ENCODE peak calls at places on chromosome 16, in four cellular contexts. A, P, L and R are unnamed samples. For H3K4me1, the result is how much of the 10 kb centered on the place peaks cover.

GRCh38 chr16:5354645-5355044 is 257.1 kb upstream of the EEF2KMT start:
- DNase-seq in A (no peak), P (no peak), L (no peak), R (no peak)

GRCh38 chr16:58866935-58867334 is 132.8 kb upstream of the GOT2 start:
- DNase-seq in A (no peak), P (no peak), L (no peak), R (no peak)

GRCh38 chr16:89770367-89770766 is 46.1 kb downstream of the FANCA start:
- DNase-seq in A (no peak), P (no peak), L (no peak), R (no peak)

GRCh38 chr16:6955303-6955702 is 377.3 kb upstream of the RBFOX1 start:
- DNase-seq in A (no peak), P (no peak), L (no peak), R (no peak)

GRCh38 chr16:73915939-73916451 is 380.6 kb upstream of the PSMD7 start:
- DNase-seq in A (no peak), P (no peak), L (no peak), R (no peak)

GRCh38 chr16:59330030-59330670 is 596.0 kb upstream of the GOT2 start:
- DNase-seq in A (no peak), P (no peak), L (no peak), R (no peak)

GRCh38 chr16:89478576-89479221 is 11.7 kb downstream of the ANKRD11 start:
- DNase-seq in A (no peak), P (no peak), L (peak), R (no peak)

GRCh38 chr16:78490431-78490830 is 391.0 kb downstream of the WWOX start:
- DNase-seq in A (no peak), P (no peak), L (no peak), R (no peak)

GRCh38 chr16:57268804-57269800 is 15.4 kb downstream of the PLLP start:
- DNase-seq in A (peak), P (no peak), L (peak), R (no peak)

GRCh38 chr16:4414187-4414909 is 2.0 kb downstream of the CORO7 start:
- DNase-seq in A (peak), P (peak), L (no peak), R (no peak)

GRCh38 chr16:26050489-26050888 is 358.7 kb downstream of the HS3ST4 start:
- DNase-seq in A (no peak), P (no peak), L (no peak), R (no peak)

GRCh38 chr16:12220721-12221120 is 244.2 kb downstream of the SNX29 start:
- DNase-seq in A (no peak), P (no peak), L (no peak), R (no peak)

GRCh38 chr16:82589407-82589806 is 37.4 kb upstream of the CDH13 start:
- DNase-seq in A (no peak), P (no peak), L (no peak), R (no peak)

GRCh38 chr16:77548766-77549165 is 113.9 kb upstream of the ADAMTS18 start:
- DNase-seq in A (no peak), P (no peak), L (no peak), R (no peak)

GRCh38 chr16:10907757-10908045 is 30.7 kb downstream of the CIITA start:
- DNase-seq in A (no peak), P (no peak), L (no peak), R (no peak)

GRCh38 chr16:22174642-22175041 is 12.3 kb downstream of the SDR42E2 start:
- DNase-seq in A (no peak), P (no peak), L (no peak), R (no peak)

GRCh38 chr16:68993885-68994284 is 111.6 kb upstream of the HAS3 start:
- DNase-seq in A (no peak), P (no peak), L (peak), R (no peak)
- H3K4me1 ChIP-seq in A (under half), P (under half), L (under half), R (under half)

GRCh38 chr16:52068447-52069074 is 478.4 kb downstream of the TOX3 start:
- DNase-seq in A (no peak), P (no peak), L (peak), R (peak)
- TF ChIP-seq CREB1 in A (no peak), P (no peak), L (no peak), R (no peak)

GRCh38 chr16:72788269-72788809 is 259.6 kb downstream of the ZFHX3 start:
- DNase-seq in A (no peak), P (no peak), L (no peak), R (no peak)
- H3K4me2 ChIP-seq in A (no peak), P (no peak), L (no peak), R (peak)

DNA sequence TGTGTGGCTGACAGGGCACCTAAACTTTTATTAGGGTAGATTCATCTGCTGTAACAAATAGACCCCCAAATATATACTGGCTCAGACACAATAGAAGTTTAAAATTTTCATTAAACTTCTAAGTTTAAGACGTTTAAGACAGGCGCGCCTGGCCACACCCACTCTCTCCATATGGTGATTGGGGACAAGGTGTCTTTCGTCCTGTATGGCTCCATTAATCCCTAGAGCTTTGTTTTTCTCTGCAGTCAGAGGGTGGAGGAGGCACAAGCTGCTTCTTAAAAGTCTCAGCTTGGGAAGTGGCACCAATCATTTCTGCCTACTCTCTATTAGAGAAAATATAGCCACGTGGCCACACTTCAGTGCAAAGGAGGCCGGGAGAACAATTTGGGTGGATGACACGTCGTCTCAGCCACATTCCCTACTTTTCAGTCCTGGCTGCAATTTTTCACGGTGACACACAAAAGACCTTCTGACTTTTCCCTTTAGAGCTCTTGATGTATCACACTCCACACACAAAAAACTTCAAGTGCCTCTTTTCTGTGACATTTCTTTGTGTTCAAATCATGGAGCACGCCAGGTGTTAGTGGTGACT is 125.5 kb upstream of the CACNG3 start:
- DNase-seq in A (no peak), P (no peak), L (no peak), R (no peak)
- H3K4me1 ChIP-seq in A (under half), P (under half), L (under half), R (under half)

DNA sequence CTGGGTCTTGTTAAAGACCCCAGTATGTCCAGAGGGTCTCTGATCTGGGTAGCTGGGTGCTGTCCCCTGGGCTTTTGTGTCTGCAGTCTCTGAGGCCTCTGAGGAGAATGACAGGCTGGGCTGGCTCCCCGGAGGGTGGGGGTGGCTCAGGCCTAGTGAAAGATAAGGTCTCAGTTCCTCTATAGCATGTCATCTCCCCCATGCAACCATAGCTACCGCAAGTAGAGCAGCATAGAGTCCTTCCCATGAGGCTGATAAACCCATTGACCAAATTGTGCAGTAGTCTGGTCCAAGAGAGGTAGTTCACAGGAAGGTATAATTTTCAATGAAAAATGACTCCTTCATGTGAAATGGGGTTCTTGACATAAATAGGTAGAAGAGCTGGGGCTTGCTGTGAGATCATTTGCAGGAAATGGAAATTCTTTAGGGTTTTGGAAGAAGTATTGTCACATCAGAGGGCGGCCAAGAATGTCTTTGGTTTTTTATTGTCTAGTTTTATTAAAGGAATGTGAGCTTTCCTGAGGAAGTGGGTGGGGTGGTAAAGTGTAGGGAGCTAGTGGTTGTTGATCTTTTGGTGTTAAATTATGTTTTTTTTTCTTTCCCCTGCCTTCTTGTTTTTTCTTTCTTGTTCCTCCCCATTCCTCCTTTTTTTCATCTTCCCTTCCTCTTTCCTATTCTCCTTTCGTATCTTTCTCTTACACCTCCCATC is 21.0 kb downstream of the SLC7A6OS start:
- DNase-seq in A (peak), P (peak), L (no peak), R (no peak)
- TF ChIP-seq CREB1 in A (no peak), P (peak), L (no peak), R (no peak)

GRCh38 chr16:31501226-31501965 is 6.8 kb downstream of the RUSF1 start:
- DNase-seq in A (no peak), P (no peak), L (peak), R (peak)
- H3K4me2 ChIP-seq in A (no peak), P (no peak), L (no peak), R (peak)

DNA sequence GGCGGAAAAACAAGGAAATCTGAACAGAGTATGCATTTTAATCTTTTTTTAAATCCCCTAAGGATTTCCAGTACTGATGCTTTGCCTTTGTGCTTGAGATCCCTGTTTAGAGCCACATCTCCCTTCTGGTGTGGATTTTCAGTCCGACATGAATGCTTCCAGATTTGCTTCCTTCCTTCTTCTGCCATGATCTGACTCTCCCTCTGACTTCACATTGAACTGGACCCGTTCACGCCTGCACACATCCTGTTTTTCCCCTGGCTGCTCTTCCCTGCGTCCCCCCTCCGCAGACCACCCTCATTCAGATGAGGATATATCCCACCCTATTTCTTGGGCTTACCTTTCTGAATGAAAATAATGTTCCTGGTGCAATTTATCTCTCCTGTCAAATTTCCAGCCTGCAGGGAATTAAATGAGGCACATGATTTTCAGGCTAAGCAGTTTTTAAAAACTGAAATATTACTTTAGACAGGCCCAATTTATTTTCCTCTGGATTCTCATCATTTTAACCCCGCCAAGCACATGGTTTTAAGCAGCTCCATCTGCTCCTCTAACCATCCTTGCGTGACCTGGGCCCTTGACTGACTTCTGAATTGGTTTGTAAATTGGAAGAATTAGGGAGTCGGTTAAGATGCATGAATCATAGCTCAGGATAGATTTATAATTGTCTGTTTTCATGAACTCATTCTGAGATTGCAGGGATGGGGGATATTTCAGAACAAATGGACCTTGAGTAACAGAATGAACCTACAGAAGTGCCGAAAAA is 59.2 kb downstream of the BMERB1 start:
- DNase-seq in A (no peak), P (no peak), L (no peak), R (no peak)
- H3K4me1 ChIP-seq in A (under half), P (under half), L (under half), R (under half)

GRCh38 chr16:83878838-83879237 is 20.1 kb upstream of the MLYCD start:
- DNase-seq in A (no peak), P (no peak), L (peak), R (peak)
- TF ChIP-seq CREB1 in A (no peak), P (no peak), L (no peak), R (no peak)

DNA sequence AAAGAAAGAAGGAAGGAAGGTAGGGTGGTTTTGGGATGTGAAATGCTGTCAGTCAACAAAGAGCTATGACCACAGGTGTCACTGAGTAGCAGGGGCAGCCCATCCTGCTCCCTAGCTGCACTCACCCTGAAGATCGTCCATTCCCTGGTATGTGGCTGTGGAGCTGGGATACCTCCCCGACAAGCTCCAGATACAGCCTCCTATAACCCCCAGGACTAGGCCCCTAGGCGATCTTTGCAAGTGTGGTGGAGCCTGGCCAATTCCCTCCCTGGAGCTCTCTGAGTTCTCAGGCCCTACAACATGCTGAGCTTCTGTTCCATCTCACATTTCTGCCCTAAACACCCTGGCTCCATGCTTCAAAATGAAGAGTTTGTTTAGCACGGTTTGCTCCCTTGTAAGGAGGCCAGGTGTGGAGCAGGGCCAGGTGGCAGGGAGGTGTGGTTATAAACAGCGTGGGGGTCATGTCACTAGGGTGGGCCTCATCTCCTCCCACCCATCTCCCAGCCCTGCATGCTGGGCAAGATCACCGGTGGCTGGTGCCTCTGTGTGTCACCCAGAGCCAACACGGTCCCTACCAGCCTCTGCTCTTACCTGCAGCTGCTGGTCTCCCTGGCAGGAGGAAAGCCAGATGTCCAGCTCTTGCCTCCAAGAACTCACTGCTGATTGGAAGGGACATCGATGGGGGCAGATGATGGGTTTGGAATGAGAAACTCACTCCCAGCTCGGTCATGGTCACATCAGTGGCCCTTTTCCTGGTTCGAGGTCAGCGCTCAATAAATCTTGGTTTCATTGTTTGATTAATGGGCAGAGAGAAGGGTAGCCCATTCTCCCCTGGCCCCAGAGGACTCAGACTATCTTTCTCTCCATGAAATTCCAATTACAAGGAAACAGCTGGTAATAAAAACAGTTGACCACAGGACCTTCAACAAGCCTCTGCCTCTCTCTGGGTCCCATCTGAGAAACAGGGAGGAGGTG is 511.0 kb upstream of the CDH5 start:
- DNase-seq in A (no peak), P (no peak), L (no peak), R (no peak)
- H3K4me2 ChIP-seq in A (no peak), P (no peak), L (no peak), R (no peak)

GRCh38 chr16:67108931-67109406 is 772 bp upstream of the PHAF1 start:
- DNase-seq in A (no peak), P (no peak), L (no peak), R (no peak)

GRCh38 chr16:67109407-67110135 is at the start of gene PHAF1:
- DNase-seq in A (peak), P (peak), L (peak), R (peak)

GRCh38 chr16:67108489-67108888 is 1.3 kb upstream of the PHAF1 start:
- DNase-seq in A (no peak), P (no peak), L (no peak), R (no peak)

GRCh38 chr16:67111951-67112444 is 2.3 kb downstream of the PHAF1 start:
- DNase-seq in A (no peak), P (no peak), L (no peak), R (no peak)

GRCh38 chr16:67110136-67110847 is 551 bp downstream of the PHAF1 start:
- DNase-seq in A (no peak), P (no peak), L (no peak), R (peak)
- H3K4me1 ChIP-seq in A (under half), P (under half), L (half or more), R (under half)